ENCODE peak calls at places on chromosomes 11 and 22, in four cellular contexts. Q is IMR-90, T is ovary, K is K562. O is an unnamed sample.
A peak's percentile ranks its signal among the peaks of the same experiment; 100 is the strongest.

GRCh38 chr22:26127126-26127525 is 42.1 kb upstream of the SEZ6L start:
- DNase-seq in K (no peak), Q (no peak), T (no peak), O (no peak)

GRCh38 chr22:19554834-19555404 is 30.7 kb upstream of the CLDN5 start:
- DNase-seq in Q (peak; percentile 35), T (no peak), K (no peak), O (peak; percentile 31)

GRCh38 chr11:8810331-8811301 is 100.4 kb upstream of the AKIP1 start:
- DNase-seq in T (peak; percentile 87), K (peak; percentile 55), Q (peak; percentile 81), O (peak; percentile 94)

GRCh38 chr11:128497057-128497957 is 90.1 kb downstream of the ETS1 start:
- DNase-seq in Q (peak; percentile 99), K (no peak), T (peak; percentile 43), O (no peak)

GRCh38 chr11:92302766-92303165 is 78.1 kb downstream of the FAT3 start:
- DNase-seq in T (no peak), Q (peak; percentile 18), K (no peak), O (no peak)

GRCh38 chr11:17972987-17973386 is 39.9 kb downstream of the SERGEF start:
- DNase-seq in Q (peak; percentile 93), K (peak; percentile 50), T (peak; percentile 43), O (no peak)

GRCh38 chr22:41106122-41106968 is 14.0 kb downstream of the EP300 start:
- DNase-seq in Q (peak; percentile 33), T (no peak), K (no peak), O (no peak)

GRCh38 chr11:4044971-4045646 is 49.5 kb upstream of the RRM1 start:
- DNase-seq in Q (no peak), T (no peak), K (no peak), O (no peak)

GRCh38 chr11:128471138-128471661 is 116.2 kb downstream of the ETS1 start:
- DNase-seq in K (no peak), Q (no peak), T (no peak), O (no peak)

GRCh38 chr11:120102862-120103118 is 35.1 kb downstream of the TRIM29 start:
- DNase-seq in T (no peak), K (no peak), Q (no peak), O (no peak)

GRCh38 chr11:122405788-122406341 is 249.7 kb upstream of the UBASH3B start:
- DNase-seq in T (no peak), Q (peak; percentile 81), K (no peak), O (no peak)

GRCh38 chr22:43230983-43231723 is 44.2 kb upstream of the TTLL12 start:
- DNase-seq in K (peak; percentile 71), Q (peak; percentile 28), T (peak; percentile 82), O (peak; percentile 63)

GRCh38 chr11:10898763-10899541 is 41.1 kb upstream of the ZBED5 start:
- DNase-seq in Q (no peak), T (no peak), K (peak; percentile 57), O (no peak)

GRCh38 chr22:49422668-49423067 is 405.0 kb downstream of the BRD1 start:
- DNase-seq in K (no peak), Q (no peak), T (no peak), O (no peak)
- H3K9me3 ChIP-seq in K (no peaks in the 10 kb centered on the region), Q (peaks cover 48% of the 10 kb centered on the region), T (no peaks in the 10 kb centered on the region), O (no peaks in the 10 kb centered on the region)

GRCh38 chr11:61828629-61829407 is 718 bp downstream of the FADS2 start:
- DNase-seq in T (peak; percentile 59), Q (no peak), K (no peak), O (peak; percentile 89)
- TF ChIP-seq POLR2A in T (no peak), Q (no peak), K (no peak), O (peak; percentile 26)

GRCh38 chr11:6468712-6469495 is 4.8 kb downstream of the TRIM3 start:
- DNase-seq in Q (peak; percentile 87), T (peak; percentile 89), K (peak; percentile 90), O (peak; percentile 87)
- H3K4me3 ChIP-seq in Q (no peak overlapping the region), T (no peak overlapping the region), K (no peak overlapping the region), O (no peak overlapping the region)

DNA sequence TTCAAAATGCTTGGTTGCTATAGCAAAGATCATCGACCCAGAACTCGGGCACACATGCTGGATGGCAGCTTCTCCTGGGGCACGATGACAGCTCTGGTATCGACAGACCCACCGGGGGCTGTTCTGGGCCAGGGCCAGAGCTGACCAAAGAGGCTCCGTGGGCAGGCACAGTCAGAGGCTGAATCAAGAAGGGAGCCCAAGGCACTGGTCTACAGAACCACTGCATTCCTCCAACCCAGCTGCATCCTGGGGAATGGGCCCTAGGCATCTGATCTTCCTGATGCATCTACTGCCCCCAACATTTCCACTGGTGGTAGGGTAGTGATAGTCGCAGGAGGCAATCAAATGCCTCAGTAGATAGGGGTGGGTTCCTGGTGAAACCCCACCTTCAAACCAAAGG is 470.3 kb downstream of the TBC1D22A start:
- DNase-seq in K (no peak), Q (no peak), T (no peak), O (no peak)
- H3K9me3 ChIP-seq in K (no peaks in the 10 kb centered on the region), Q (peaks cover 3% of the 10 kb centered on the region), T (peaks cover 7% of the 10 kb centered on the region), O (peaks cover 14% of the 10 kb centered on the region)

DNA sequence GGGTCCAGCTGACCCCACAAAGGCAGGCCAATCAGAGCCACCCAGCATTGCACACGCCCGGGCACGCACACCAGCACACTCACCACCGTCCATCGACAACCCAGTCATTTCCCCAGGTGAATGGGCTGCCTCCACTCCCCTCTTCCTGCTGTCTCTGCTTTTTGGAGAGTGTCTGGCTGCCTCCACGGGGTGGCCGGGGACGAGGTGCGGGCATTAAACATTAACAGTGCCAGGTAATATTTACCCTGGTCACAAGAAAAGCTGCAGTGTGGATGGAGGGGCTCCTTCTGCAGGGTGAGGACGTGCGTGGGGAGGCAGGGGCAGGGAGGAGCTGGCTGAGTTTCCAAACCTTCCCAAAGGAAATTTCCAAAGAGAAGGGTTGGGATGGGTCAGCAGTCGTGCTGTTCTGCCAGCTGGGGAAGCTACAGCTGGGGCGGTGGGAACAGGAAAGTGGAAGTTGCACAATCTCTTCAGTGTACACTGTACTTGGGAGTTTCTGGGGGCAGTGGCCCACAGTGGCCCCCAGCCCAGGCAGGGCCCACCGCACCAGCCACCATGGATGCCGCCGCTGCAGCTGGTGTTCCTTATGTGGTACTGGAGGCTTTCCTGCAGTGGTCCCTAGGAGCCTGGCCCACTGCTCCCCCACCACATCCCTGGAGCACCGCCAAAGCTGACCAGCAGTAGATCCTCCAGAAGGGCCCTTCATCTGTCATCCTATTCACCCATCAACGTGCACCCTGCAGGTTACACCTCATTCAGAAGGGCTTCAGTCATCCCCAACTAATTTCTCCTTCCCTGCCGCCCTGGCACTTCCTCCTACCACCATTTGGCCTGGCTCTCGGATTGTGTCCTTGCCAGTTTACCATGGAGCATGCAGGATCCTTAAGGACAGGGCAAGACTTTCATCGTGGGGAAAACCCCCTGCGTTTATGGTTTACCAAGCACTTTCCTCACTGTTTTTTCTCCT is at the start of gene FXYD2:
- DNase-seq in K (no peak), Q (no peak), T (peak; percentile 60), O (peak; percentile 52)
- TF ChIP-seq POLR2A in K (no peak), Q (no peak), T (no peak), O (no peak)

GRCh38 chr11:111631034-111631665 is 28.9 kb downstream of the SIK2 start:
- DNase-seq in T (no peak), Q (peak; percentile 32), K (no peak), O (no peak)
- H3K4me3 ChIP-seq in T (no peak overlapping the region), Q (no peak overlapping the region), K (no peak overlapping the region), O (no peak overlapping the region)

DNA sequence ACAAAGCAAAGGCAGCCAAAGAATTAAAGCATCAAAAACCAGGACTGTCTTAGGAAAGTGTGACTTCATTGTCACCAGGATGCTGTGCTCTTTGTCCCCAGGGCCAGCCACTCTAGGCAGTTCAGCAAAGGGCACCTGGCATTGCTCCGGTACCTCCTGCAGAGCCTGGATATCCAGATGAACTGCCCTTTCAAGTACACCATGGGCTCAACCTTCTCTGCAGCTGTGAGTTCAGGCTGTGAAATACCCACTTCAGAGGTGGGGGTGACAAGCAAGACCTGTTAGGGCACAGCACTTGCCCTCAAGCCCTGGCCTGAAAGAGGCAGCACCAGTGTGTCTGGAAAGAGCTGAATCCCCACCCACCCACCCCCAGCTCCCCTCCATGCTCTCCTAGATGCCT is 44.5 kb downstream of the KCNQ1OT1 start:
- DNase-seq in T (no peak), K (no peak), Q (no peak), O (no peak)
- H3K9me3 ChIP-seq in T (peaks cover 3% of the 10 kb centered on the region), K (peaks cover 31% of the 10 kb centered on the region), Q (peaks cover 71% of the 10 kb centered on the region), O (peaks cover 34% of the 10 kb centered on the region)

DNA sequence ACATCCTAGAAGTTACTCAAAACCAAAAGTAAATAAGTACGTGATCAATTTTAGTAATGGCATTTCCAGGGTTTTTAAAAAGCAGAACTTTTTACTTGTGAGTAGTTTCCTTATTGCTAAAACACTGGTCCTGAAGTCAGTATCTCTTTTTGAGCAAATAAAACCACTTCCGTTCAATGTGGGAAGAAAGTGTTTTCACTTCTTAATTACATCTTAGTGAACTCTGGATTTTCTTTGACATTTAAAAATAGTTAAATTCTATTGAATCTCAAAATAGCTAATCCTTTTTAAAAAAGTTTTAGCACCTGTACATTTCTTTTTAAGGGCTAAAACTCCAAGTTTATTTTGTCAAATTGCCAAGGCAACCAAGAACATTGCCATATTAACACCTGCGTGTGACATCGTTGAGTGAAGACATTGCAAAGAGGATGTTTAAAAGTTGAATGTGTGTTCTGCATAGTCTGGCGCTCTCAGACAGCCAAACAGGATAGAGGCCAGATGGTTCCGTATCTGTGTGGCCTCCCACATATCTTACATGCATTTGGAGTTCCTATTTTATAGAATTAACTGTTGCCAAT is 17.2 kb upstream of the OR5B21 start:
- DNase-seq in Q (no peak), T (no peak), K (no peak), O (no peak)
- TF ChIP-seq POLR2A in Q (no peak), T (no peak), K (no peak), O (no peak)

GRCh38 chr22:31676700-31677099 is 14.7 kb upstream of the PISD start:
- DNase-seq in T (peak; percentile 94), K (no peak), Q (peak; percentile 74), O (peak; percentile 99)
- H3K4me3 ChIP-seq in T (peak overlapping the region; percentile 41), K (no peak overlapping the region), Q (peak overlapping the region; percentile 25), O (peak overlapping the region; percentile 53)